ENCODE peak calls at places on chromosomes 12 and 14, in ten cellular contexts. One of them, this sample, is unnamed.

GRCh38 chr12:79156846-79157463 is 292.4 kb downstream of the SYT1 start:
- DNase-seq in naive thymus-derived CD8-positive, alpha-beta T cell: no peak
- DNase-seq in CD8-positive, alpha-beta T cell: no peak
- DNase-seq in pons: no peak
- DNase-seq in activated CD4-positive, alpha-beta T cell treated with anti-CD3 and anti-CD28 coated beads, Interleukin-2, amount 10 ng/mL, durations not matched to agents 7 days and 5 days: no peak
- DNase-seq in stimulated activated CD4-positive, alpha-beta T cell treated with anti-CD3 and anti-CD28 coated beads, TNF-alpha, amount 100 ng/mL, for 24 hours: no peak
- DNase-seq in activated T-cell treated with anti-CD3 and anti-CD28 coated beads, Interleukin-2, amount 50 U/mL, for 72 hours: no peak
- DNase-seq in T-cell: no peak
- DNase-seq in GM06990: no peak
- DNase-seq in AG10803: no peak
- DNase-seq in this sample: no peak

GRCh38 chr12:85828576-85828975 is 7.6 kb downstream of the RASSF9 start:
- DNase-seq in GM06990: no peak
- DNase-seq in CD8-positive, alpha-beta T cell: no peak
- DNase-seq in activated T-cell treated with anti-CD3 and anti-CD28 coated beads, Interleukin-2, amount 50 U/mL, for 72 hours: no peak
- DNase-seq in T-cell: no peak
- DNase-seq in pons: no peak
- DNase-seq in stimulated activated CD4-positive, alpha-beta T cell treated with anti-CD3 and anti-CD28 coated beads, TNF-alpha, amount 100 ng/mL, for 24 hours: no peak
- DNase-seq in naive thymus-derived CD8-positive, alpha-beta T cell: no peak
- DNase-seq in AG10803: no peak
- DNase-seq in activated CD4-positive, alpha-beta T cell treated with anti-CD3 and anti-CD28 coated beads, Interleukin-2, amount 10 ng/mL, durations not matched to agents 7 days and 5 days: no peak
- DNase-seq in this sample: no peak

GRCh38 chr12:108799528-108800243 is 57.7 kb downstream of the SSH1 start:
- DNase-seq in naive thymus-derived CD8-positive, alpha-beta T cell: no peak
- DNase-seq in pons: no peak
- DNase-seq in T-cell: no peak
- DNase-seq in stimulated activated CD4-positive, alpha-beta T cell treated with anti-CD3 and anti-CD28 coated beads, TNF-alpha, amount 100 ng/mL, for 24 hours: no peak
- DNase-seq in AG10803: no peak
- DNase-seq in activated CD4-positive, alpha-beta T cell treated with anti-CD3 and anti-CD28 coated beads, Interleukin-2, amount 10 ng/mL, durations not matched to agents 7 days and 5 days: no peak
- DNase-seq in CD8-positive, alpha-beta T cell: no peak
- DNase-seq in GM06990: no peak
- DNase-seq in activated T-cell treated with anti-CD3 and anti-CD28 coated beads, Interleukin-2, amount 50 U/mL, for 72 hours: no peak
- DNase-seq in this sample: no peak

GRCh38 chr12:50647031-50647430 is 116.9 kb upstream of the ATF1 start:
- DNase-seq in stimulated activated CD4-positive, alpha-beta T cell treated with anti-CD3 and anti-CD28 coated beads, TNF-alpha, amount 100 ng/mL, for 24 hours: no peak
- DNase-seq in naive thymus-derived CD8-positive, alpha-beta T cell: no peak
- DNase-seq in CD8-positive, alpha-beta T cell: no peak
- DNase-seq in activated T-cell treated with anti-CD3 and anti-CD28 coated beads, Interleukin-2, amount 50 U/mL, for 72 hours: no peak
- DNase-seq in activated CD4-positive, alpha-beta T cell treated with anti-CD3 and anti-CD28 coated beads, Interleukin-2, amount 10 ng/mL, durations not matched to agents 7 days and 5 days: no peak
- DNase-seq in GM06990: no peak
- DNase-seq in AG10803: no peak
- DNase-seq in pons: no peak
- DNase-seq in T-cell: no peak
- DNase-seq in this sample: no peak

GRCh38 chr14:61247935-61248334 is 33.2 kb downstream of the TMEM30B start:
- DNase-seq in stimulated activated CD4-positive, alpha-beta T cell treated with anti-CD3 and anti-CD28 coated beads, TNF-alpha, amount 100 ng/mL, for 24 hours: no peak
- DNase-seq in AG10803: peak; percentile 27
- DNase-seq in CD8-positive, alpha-beta T cell: no peak
- DNase-seq in activated T-cell treated with anti-CD3 and anti-CD28 coated beads, Interleukin-2, amount 50 U/mL, for 72 hours: no peak
- DNase-seq in naive thymus-derived CD8-positive, alpha-beta T cell: no peak
- DNase-seq in pons: no peak
- DNase-seq in GM06990: no peak
- DNase-seq in T-cell: no peak
- DNase-seq in activated CD4-positive, alpha-beta T cell treated with anti-CD3 and anti-CD28 coated beads, Interleukin-2, amount 10 ng/mL, durations not matched to agents 7 days and 5 days: no peak
- DNase-seq in this sample: no peak

GRCh38 chr12:54028324-54029201 is at the start of gene HOXC6:
- DNase-seq in naive thymus-derived CD8-positive, alpha-beta T cell: no peak
- DNase-seq in activated CD4-positive, alpha-beta T cell treated with anti-CD3 and anti-CD28 coated beads, Interleukin-2, amount 10 ng/mL, durations not matched to agents 7 days and 5 days: no peak
- DNase-seq in AG10803: peak; percentile 78
- DNase-seq in pons: peak; percentile 14
- DNase-seq in activated T-cell treated with anti-CD3 and anti-CD28 coated beads, Interleukin-2, amount 50 U/mL, for 72 hours: no peak
- DNase-seq in stimulated activated CD4-positive, alpha-beta T cell treated with anti-CD3 and anti-CD28 coated beads, TNF-alpha, amount 100 ng/mL, for 24 hours: no peak
- DNase-seq in T-cell: no peak
- DNase-seq in GM06990: no peak
- DNase-seq in CD8-positive, alpha-beta T cell: no peak
- DNase-seq in this sample: no peak

GRCh38 chr12:18723752-18724151 is 14.1 kb downstream of the PLCZ1 start:
- DNase-seq in activated T-cell treated with anti-CD3 and anti-CD28 coated beads, Interleukin-2, amount 50 U/mL, for 72 hours: no peak
- DNase-seq in GM06990: no peak
- DNase-seq in stimulated activated CD4-positive, alpha-beta T cell treated with anti-CD3 and anti-CD28 coated beads, TNF-alpha, amount 100 ng/mL, for 24 hours: no peak
- DNase-seq in activated CD4-positive, alpha-beta T cell treated with anti-CD3 and anti-CD28 coated beads, Interleukin-2, amount 10 ng/mL, durations not matched to agents 7 days and 5 days: no peak
- DNase-seq in AG10803: peak; percentile 64
- DNase-seq in CD8-positive, alpha-beta T cell: no peak
- DNase-seq in pons: no peak
- DNase-seq in naive thymus-derived CD8-positive, alpha-beta T cell: no peak
- DNase-seq in T-cell: no peak
- DNase-seq in this sample: no peak

GRCh38 chr12:50923361-50924130 is 28.8 kb upstream of the HIGD1C start:
- DNase-seq in CD8-positive, alpha-beta T cell: no peak
- DNase-seq in naive thymus-derived CD8-positive, alpha-beta T cell: no peak
- DNase-seq in GM06990: no peak
- DNase-seq in stimulated activated CD4-positive, alpha-beta T cell treated with anti-CD3 and anti-CD28 coated beads, TNF-alpha, amount 100 ng/mL, for 24 hours: no peak
- DNase-seq in AG10803: peak; percentile 15
- DNase-seq in activated T-cell treated with anti-CD3 and anti-CD28 coated beads, Interleukin-2, amount 50 U/mL, for 72 hours: no peak
- DNase-seq in activated CD4-positive, alpha-beta T cell treated with anti-CD3 and anti-CD28 coated beads, Interleukin-2, amount 10 ng/mL, durations not matched to agents 7 days and 5 days: no peak
- DNase-seq in pons: peak; percentile 59
- DNase-seq in T-cell: no peak
- DNase-seq in this sample: no peak

GRCh38 chr12:7114008-7114407 is 5.0 kb upstream of the C1RL start:
- DNase-seq in T-cell: no peak
- DNase-seq in activated CD4-positive, alpha-beta T cell treated with anti-CD3 and anti-CD28 coated beads, Interleukin-2, amount 10 ng/mL, durations not matched to agents 7 days and 5 days: no peak
- DNase-seq in activated T-cell treated with anti-CD3 and anti-CD28 coated beads, Interleukin-2, amount 50 U/mL, for 72 hours: no peak
- DNase-seq in GM06990: no peak
- DNase-seq in CD8-positive, alpha-beta T cell: no peak
- DNase-seq in naive thymus-derived CD8-positive, alpha-beta T cell: no peak
- DNase-seq in pons: no peak
- DNase-seq in AG10803: no peak
- DNase-seq in stimulated activated CD4-positive, alpha-beta T cell treated with anti-CD3 and anti-CD28 coated beads, TNF-alpha, amount 100 ng/mL, for 24 hours: no peak
- DNase-seq in this sample: no peak

GRCh38 chr12:72144553-72144952 is 127.6 kb upstream of the TRHDE start:
- DNase-seq in activated T-cell treated with anti-CD3 and anti-CD28 coated beads, Interleukin-2, amount 50 U/mL, for 72 hours: no peak
- DNase-seq in stimulated activated CD4-positive, alpha-beta T cell treated with anti-CD3 and anti-CD28 coated beads, TNF-alpha, amount 100 ng/mL, for 24 hours: no peak
- DNase-seq in activated CD4-positive, alpha-beta T cell treated with anti-CD3 and anti-CD28 coated beads, Interleukin-2, amount 10 ng/mL, durations not matched to agents 7 days and 5 days: no peak
- DNase-seq in pons: peak; percentile 59
- DNase-seq in AG10803: no peak
- DNase-seq in CD8-positive, alpha-beta T cell: no peak
- DNase-seq in T-cell: no peak
- DNase-seq in naive thymus-derived CD8-positive, alpha-beta T cell: no peak
- DNase-seq in GM06990: no peak
- DNase-seq in this sample: no peak

This sample was measured in effector CD4-positive, alpha-beta T cell.